ENCODE peak calls at places on chromosomes 6 and 20, in eight cellular contexts. V is MM.1S; C is NCI-H1694 treated with DMSO at 0.1 percent for 48 hours; Y is heart left ventricle; K is stimulated activated CD4-positive, alpha-beta T cell treated with anti-CD3 and anti-CD28 coated beads, Interleukin-4, amount 100 ng/mL, for 24 hours; A is activated T-cell treated with anti-CD3 and anti-CD28 coated beads, Interleukin-2, amount 50 U/mL, for 4 hours; J is foreskin fibroblast; P is cardiac muscle cell. O is an unnamed sample.

GRCh38 chr20:41782255-41782654 is 164.1 kb upstream of the CHD6 start:
- DNase-seq in K (no peak), V (no peak), J (no peak), C (no peak), Y (no peak), P (no peak), A (no peak), O (no peak)

GRCh38 chr20:50913976-50914375 is 17.3 kb downstream of the ADNP start:
- DNase-seq in J (peak), K (peak), C (no peak), P (no peak), Y (no peak), A (no peak), V (no peak), O (no peak)

GRCh38 chr6:140077712-140078551 is 703.5 kb upstream of the CITED2 start:
- DNase-seq in C (no peak), Y (no peak), A (no peak), K (no peak), P (no peak), J (no peak), V (no peak), O (no peak)

GRCh38 chr6:20559924-20560551 is 25.8 kb downstream of the CDKAL1 start:
- DNase-seq in Y (no peak), C (peak), P (no peak), A (no peak), K (no peak), V (no peak), J (no peak), O (peak)

GRCh38 chr20:34717230-34718095 is 13.3 kb downstream of the TP53INP2 start:
- DNase-seq in K (no peak), J (no peak), V (no peak), Y (no peak), A (no peak), P (no peak), C (no peak), O (no peak)

GRCh38 chr20:43529051-43529450 is 21.6 kb downstream of the L3MBTL1 start:
- DNase-seq in V (no peak), K (no peak), C (no peak), A (no peak), P (no peak), Y (no peak), J (no peak), O (no peak)

GRCh38 chr6:150800596-150801310 is 64.7 kb upstream of the MTHFD1L start:
- DNase-seq in V (no peak), A (no peak), K (no peak), P (no peak), J (no peak), C (no peak), Y (no peak), O (no peak)

GRCh38 chr20:57266251-57267157 is at the start of gene BMP7:
- DNase-seq in P (peak), K (no peak), A (no peak), J (no peak), Y (no peak), V (no peak), C (no peak), O (peak)

GRCh38 chr6:29943053-29943966 is 978 bp downstream of the HLA-A start:
- DNase-seq in A (peak), V (no peak), Y (no peak), C (no peak), K (no peak), J (no peak), P (no peak), O (no peak)

GRCh38 chr6:26445934-26446667 is 5.8 kb downstream of the BTN3A3 start:
- DNase-seq in P (no peak), V (peak), J (no peak), C (no peak), Y (no peak), A (no peak), K (peak), O (no peak)

GRCh38 chr6:1188199-1188598 is 123.7 kb upstream of the FOXQ1 start:
- DNase-seq in A (no peak), C (no peak), P (no peak), K (no peak), Y (no peak), V (no peak), J (no peak), O (no peak)

O was measured in cerebellar cortex.